ENCODE peak calls at places on chromosomes 5 and 9, in six cellular contexts. K is heart left ventricle; H is prostate gland; Y is CD8-positive, alpha-beta memory T cell; L is fibroblast of pulmonary artery; D is mesenchymal stem cell. N is an unnamed sample.

GRCh38 chr5:6902094-6902493 is 188.9 kb downstream of the TENT4A start:
- DNase-seq in H (no peak), K (no peak), L (no peak), Y (no peak), D (no peak), N (no peak)

GRCh38 chr5:141783599-141784296 is 94.5 kb downstream of the PCDH1 start:
- DNase-seq in D (no peak), L (no peak), K (no peak), Y (no peak), H (no peak), N (no peak)

GRCh38 chr9:2158111-2158610 is 143.0 kb downstream of the SMARCA2 start:
- DNase-seq in H (peak; percentile 44), K (peak; percentile 53), L (peak; percentile 85), D (peak; percentile 80), Y (peak; percentile 13), N (peak; percentile 25)

GRCh38 chr5:154166901-154167791 is 23.4 kb upstream of the GALNT10 start:
- DNase-seq in Y (no peak), K (no peak), H (no peak), D (no peak), L (no peak), N (no peak)

GRCh38 chr9:79809931-79810330 is 238.2 kb downstream of the TLE4 start:
- DNase-seq in H (no peak), Y (no peak), K (no peak), D (peak; percentile 69), L (peak; percentile 82), N (no peak)

GRCh38 chr9:77893706-77894105 is 137.9 kb downstream of the GNAQ start:
- DNase-seq in L (no peak), H (no peak), Y (no peak), D (no peak), K (no peak), N (no peak)

GRCh38 chr9:38344566-38345324 is 47.8 kb upstream of the ALDH1B1 start:
- DNase-seq in Y (no peak), L (no peak), H (no peak), K (no peak), D (no peak), N (no peak)

GRCh38 chr5:142184939-142185526 is 76.5 kb downstream of the NDFIP1 start:
- DNase-seq in H (no peak), Y (no peak), D (no peak), K (no peak), L (no peak), N (no peak)

GRCh38 chr9:112174965-112175795 is at the start of gene SUSD1:
- DNase-seq in K (peak; percentile 57), D (peak; percentile 37), Y (peak; percentile 28), L (no peak), H (no peak), N (peak; percentile 24)

GRCh38 chr5:167280111-167280510 is 1011.3 kb upstream of the WWC1 start:
- DNase-seq in Y (no peak), D (no peak), K (no peak), L (no peak), H (no peak), N (no peak)

GRCh38 chr5:94932259-94932658 is 313.8 kb downstream of the SLF1 start:
- DNase-seq in H (no peak), D (no peak), L (no peak), K (no peak), Y (no peak), N (no peak)

GRCh38 chr9:125066839-125067619 is 76.3 kb downstream of the SCAI start:
- DNase-seq in Y (no peak), D (peak; percentile 59), H (peak; percentile 14), K (no peak), L (peak; percentile 15), N (no peak)

GRCh38 chr9:102434545-102434944 is 560.6 kb upstream of the CYLC2 start:
- DNase-seq in Y (no peak), K (no peak), L (no peak), D (no peak), H (no peak), N (no peak)

GRCh38 chr5:15383021-15383420 is 117.0 kb upstream of the FBXL7 start:
- DNase-seq in K (no peak), H (no peak), L (no peak), D (no peak), Y (no peak), N (no peak)

GRCh38 chr9:87853843-87854242 is 28.8 kb upstream of the SPATA31E1 start:
- DNase-seq in H (no peak), L (no peak), Y (no peak), K (no peak), D (no peak), N (no peak)

GRCh38 chr5:136979131-136979530 is 520.0 kb downstream of the SPOCK1 start:
- DNase-seq in H (no peak), Y (no peak), L (peak; percentile 1), D (no peak), K (no peak), N (no peak)

GRCh38 chr5:133827001-133827400 is 141.4 kb downstream of the C5orf15 start:
- DNase-seq in K (no peak), D (no peak), H (no peak), Y (no peak), L (no peak), N (no peak)

GRCh38 chr9:33433871-33434270 is 13.5 kb downstream of the AQP3 start:
- DNase-seq in H (no peak), K (no peak), D (no peak), Y (no peak), L (no peak), N (no peak)

GRCh38 chr9:92564479-92564878 is 28.7 kb upstream of the ECM2 start:
- DNase-seq in H (no peak), Y (no peak), D (peak; percentile 55), K (no peak), L (no peak), N (no peak)